ENCODE peak calls at places on chromosomes 5 and 9, in nine cellular contexts. N, U, X, C, Y, S, V, A and O are unnamed samples.

GRCh38 chr9:16337322-16338029 is 533.0 kb downstream of the BNC2 start:
- DNase-seq in U (peak), S (peak), V (no peak), C (peak), A (no peak), X (no peak), N (peak), Y (no peak), O (no peak)

GRCh38 chr9:111005711-111006482 is 32.4 kb downstream of the LPAR1 start:
- DNase-seq in C (no peak), V (no peak), Y (no peak), N (no peak), X (no peak), A (no peak), S (no peak), U (no peak), O (no peak)

GRCh38 chr9:23695572-23695971 is 130.5 kb downstream of the ELAVL2 start:
- DNase-seq in X (no peak), Y (no peak), S (no peak), C (no peak), A (no peak), V (no peak), N (no peak), U (no peak), O (no peak)

GRCh38 chr5:171270136-171270535 is 38.9 kb upstream of the TLX3 start:
- DNase-seq in C (no peak), X (no peak), S (no peak), A (no peak), U (no peak), N (no peak), V (no peak), Y (no peak), O (no peak)

GRCh38 chr5:132089363-132089762 is 15.8 kb downstream of the CSF2 start:
- DNase-seq in X (no peak), Y (no peak), C (no peak), A (no peak), S (no peak), V (no peak), U (peak), N (no peak), O (no peak)

GRCh38 chr9:91908746-91909145 is 41.3 kb downstream of the ROR2 start:
- DNase-seq in X (no peak), Y (no peak), A (no peak), S (no peak), V (no peak), C (no peak), N (no peak), U (no peak), O (no peak)

GRCh38 chr5:11563822-11564221 is 340.4 kb downstream of the CTNND2 start:
- DNase-seq in A (no peak), X (no peak), C (no peak), V (no peak), S (no peak), N (no peak), U (peak), Y (no peak), O (no peak)

GRCh38 chr5:76332102-76332501 is 71.0 kb upstream of the IQGAP2 start:
- DNase-seq in C (no peak), S (no peak), A (no peak), V (no peak), U (no peak), N (peak), Y (no peak), X (no peak), O (no peak)

GRCh38 chr9:95588724-95589282 is 72.0 kb upstream of the PTCH1 start:
- DNase-seq in X (no peak), V (no peak), N (no peak), S (peak), A (no peak), Y (no peak), C (no peak), U (no peak), O (no peak)

GRCh38 chr5:112682621-112683061 is 55.0 kb upstream of the APC start:
- DNase-seq in Y (no peak), A (no peak), X (no peak), S (no peak), C (peak), V (no peak), N (no peak), U (no peak), O (no peak)